ENCODE peak calls at places on chromosome 16, in seven cellular contexts. B is dorsolateral prefrontal cortex; H is amniotic stem cell; R is activated CD4-positive, alpha-beta T cell treated with anti-CD3 and anti-CD28 coated beads for 24 hours; W is DND-41; G is activated CD4-positive, CD25-positive, alpha-beta regulatory T cell treated with anti-CD3 and anti-CD28 coated beads, Interleukin-2, amount 50 U/mL, for 16 hours; E is heart left ventricle. M is an unnamed sample.

GRCh38 chr16:64920211-64920610 is 201.7 kb downstream of the CDH11 start:
- DNase-seq in B (no peak), H (no peak), R (no peak), W (no peak), G (no peak), E (no peak), M (no peak)

GRCh38 chr16:1146409-1146808 is 6.5 kb upstream of the CACNA1H start:
- DNase-seq in B (no peak), H (no peak), R (no peak), W (peak; percentile 24), G (no peak), E (no peak), M (no peak)

GRCh38 chr16:35492225-35492624 is 2032.8 kb downstream of the TP53TG3F start:
- DNase-seq in B (no peak), H (no peak), R (no peak), W (no peak), G (no peak), E (no peak), M (no peak)

GRCh38 chr16:58393138-58393504 is 850 bp downstream of the GINS3 start:
- DNase-seq in B (no peak), H (no peak), R (no peak), W (peak; percentile 19), G (no peak), E (no peak), M (no peak)

GRCh38 chr16:79067600-79067999 is 532.9 kb downstream of the MAF start:
- DNase-seq in B (no peak), H (no peak), R (no peak), W (no peak), G (no peak), E (no peak), M (no peak)

GRCh38 chr16:16144416-16144815 is 78.9 kb downstream of the ABCC6 start:
- DNase-seq in B (no peak), H (no peak), R (no peak), W (no peak), G (no peak), E (no peak), M (no peak)

GRCh38 chr16:75043175-75043937 is 44.5 kb downstream of the ZNRF1 start:
- DNase-seq in B (peak; percentile 27), H (no peak), R (no peak), W (no peak), G (no peak), E (no peak), M (no peak)

GRCh38 chr16:49353650-49354049 is 20.0 kb upstream of the C16orf78 start:
- DNase-seq in B (peak; percentile 57), H (no peak), R (no peak), W (no peak), G (no peak), E (no peak), M (no peak)

GRCh38 chr16:58515871-58516767 is 802 bp downstream of the SETD6 start:
- DNase-seq in B (peak; percentile 24), H (no peak), R (no peak), W (no peak), G (no peak), E (no peak), M (no peak)

GRCh38 chr16:20938426-20938825 is 37.9 kb downstream of the LYRM1 start:
- DNase-seq in B (no peak), H (peak; percentile 26), R (no peak), W (no peak), G (no peak), E (no peak), M (no peak)

GRCh38 chr16:22357635-22357971 is 16.8 kb downstream of the CDR2 start:
- DNase-seq in B (no peak), H (no peak), R (no peak), W (no peak), G (no peak), E (no peak), M (no peak)

GRCh38 chr16:72938426-72939164 is 109.3 kb downstream of the ZFHX3 start:
- DNase-seq in B (no peak), H (no peak), R (no peak), W (no peak), G (no peak), E (peak; percentile 89), M (no peak)

GRCh38 chr16:19315889-19316288 is 30.4 kb downstream of the CLEC19A start:
- DNase-seq in B (no peak), H (no peak), R (no peak), W (no peak), G (no peak), E (no peak), M (no peak)

GRCh38 chr16:83199012-83199411 is 572.2 kb downstream of the CDH13 start:
- DNase-seq in B (peak; percentile 6), H (no peak), R (no peak), W (no peak), G (no peak), E (no peak), M (no peak)

GRCh38 chr16:3503513-3503912 is 2.7 kb downstream of the CLUAP1 start:
- DNase-seq in B (no peak), H (no peak), R (no peak), W (no peak), G (no peak), E (no peak), M (no peak)

GRCh38 chr16:70635356-70636016 is 10.9 kb upstream of the IL34 start:
- DNase-seq in B (no peak), H (peak; percentile 56), R (no peak), W (no peak), G (no peak), E (no peak), M (no peak)

GRCh38 chr16:54027126-54027922 is 259.3 kb downstream of the IRX3 start:
- DNase-seq in B (no peak), H (peak; percentile 40), R (no peak), W (no peak), G (no peak), E (no peak), M (no peak)

GRCh38 chr16:49615606-49616005 is 240.3 kb downstream of the ZNF423 start:
- DNase-seq in B (no peak), H (no peak), R (no peak), W (no peak), G (no peak), E (no peak), M (no peak)

GRCh38 chr16:58449306-58449705 is 50.6 kb upstream of the NDRG4 start:
- DNase-seq in B (no peak), H (no peak), R (no peak), W (no peak), G (no peak), E (no peak), M (no peak)

GRCh38 chr16:1108299-1109252 is 12.5 kb upstream of the C1QTNF8 start:
- DNase-seq in B (peak; percentile 83), H (no peak), R (no peak), W (no peak), G (no peak), E (no peak), M (peak; percentile 50)

GRCh38 chr16:70789231-70789926 is 11.6 kb downstream of the VAC14 start:
- DNase-seq in B (no peak), H (no peak), R (no peak), W (no peak), G (no peak), E (peak; percentile 46), M (no peak)

GRCh38 chr16:82167670-82168069 is 2.4 kb downstream of the MPHOSPH6 start:
- DNase-seq in B (no peak), H (no peak), R (no peak), W (no peak), G (no peak), E (no peak), M (no peak)

GRCh38 chr16:54928421-54929089 is 2.1 kb upstream of the IRX5 start:
- DNase-seq in B (no peak), H (peak; percentile 65), R (no peak), W (peak; percentile 88), G (no peak), E (peak; percentile 78), M (no peak)

GRCh38 chr16:61323456-61323855 is 712.8 kb downstream of the CDH8 start:
- DNase-seq in B (no peak), H (no peak), R (no peak), W (no peak), G (no peak), E (no peak), M (no peak)

GRCh38 chr16:68756250-68757051 is 19.4 kb downstream of the CDH1 start:
- DNase-seq in B (no peak), H (no peak), R (peak; percentile 58), W (no peak), G (peak; percentile 51), E (no peak), M (no peak)